ENCODE peak calls at places on chromosomes 3 and 15, in four cellular contexts. A, K, S and L are unnamed samples.

GRCh38 chr3:33826206-33826605 is 27.8 kb downstream of the PDCD6IP start:
- DNase-seq in A (no peak), K (no peak), S (no peak), L (no peak)

GRCh38 chr3:181913254-181913653 is 201.5 kb downstream of the SOX2 start:
- DNase-seq in A (no peak), K (no peak), S (no peak), L (no peak)

GRCh38 chr3:27134165-27134796 is 234.9 kb downstream of the NEK10 start:
- DNase-seq in A (peak; percentile 54), K (peak; percentile 77), S (peak; percentile 58), L (peak; percentile 42)

GRCh38 chr3:140441006-140441405 is 236.9 kb upstream of the TRIM42 start:
- DNase-seq in A (no peak), K (no peak), S (no peak), L (no peak)

GRCh38 chr3:100709840-100710235 is 544 bp downstream of the TFG start:
- DNase-seq in A (no peak), K (peak; percentile 92), S (peak; percentile 24), L (peak; percentile 38)

GRCh38 chr3:176357891-176358290 is 839.4 kb downstream of the TBL1XR1 start:
- DNase-seq in A (no peak), K (no peak), S (no peak), L (no peak)

GRCh38 chr15:99425666-99426301 is 140.0 kb upstream of the MEF2A start:
- DNase-seq in A (no peak), K (no peak), S (no peak), L (no peak)

GRCh38 chr3:113157408-113157980 is 53.9 kb upstream of the BOC start:
- DNase-seq in A (no peak), K (no peak), S (no peak), L (no peak)

GRCh38 chr15:39159833-39160232 is 421.0 kb upstream of the THBS1 start:
- DNase-seq in A (no peak), K (no peak), S (no peak), L (no peak)

GRCh38 chr3:155908086-155908485 is 37.6 kb downstream of the GMPS start:
- DNase-seq in A (no peak), K (no peak), S (no peak), L (no peak)
- TF ChIP-seq CTCF in A (no peak), K (no peak), S (no peak), L (no peak)

GRCh38 chr3:111277226-111277625 is 205.6 kb downstream of the NECTIN3 start:
- DNase-seq in A (no peak), K (peak; percentile 38), S (no peak), L (no peak)
- TF ChIP-seq CTCF in A (no peak), K (peak; percentile 45), S (no peak), L (no peak)

DNA sequence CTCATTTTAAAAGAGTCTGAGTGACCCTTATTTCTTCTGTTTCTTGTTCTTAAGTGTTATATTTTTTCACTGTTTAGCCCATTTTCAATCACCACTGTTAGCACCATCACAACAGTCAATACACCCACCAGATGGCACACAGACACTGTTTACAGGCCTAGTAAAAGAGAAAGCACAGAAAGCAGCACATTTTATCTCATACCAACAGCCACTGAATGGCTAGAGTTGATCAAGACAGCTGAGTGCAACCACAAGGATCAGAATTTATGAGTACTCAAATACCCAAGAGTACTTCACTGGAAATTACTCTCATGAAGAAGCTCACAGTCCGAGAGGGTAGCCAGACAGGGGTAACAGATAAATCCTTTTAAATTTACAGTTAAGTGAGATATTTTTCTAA is 127.0 kb downstream of the TFDP2 start:
- DNase-seq in A (no peak), K (no peak), S (peak; percentile 26), L (peak; percentile 47)
- TF ChIP-seq CTCF in A (no peak), K (no peak), S (peak; percentile 58), L (no peak)

GRCh38 chr15:79031201-79031600 is 59.4 kb downstream of the RASGRF1 start:
- DNase-seq in A (no peak), K (no peak), S (no peak), L (no peak)

GRCh38 chr15:79028411-79028964 is 62.1 kb downstream of the RASGRF1 start:
- DNase-seq in A (peak; percentile 52), K (peak; percentile 56), S (peak; percentile 73), L (peak; percentile 80)

GRCh38 chr15:79031821-79032220 is 58.8 kb downstream of the RASGRF1 start:
- DNase-seq in A (no peak), K (no peak), S (no peak), L (no peak)

GRCh38 chr15:79032656-79033055 is 57.9 kb downstream of the RASGRF1 start:
- DNase-seq in A (no peak), K (no peak), S (no peak), L (no peak)

DNA sequence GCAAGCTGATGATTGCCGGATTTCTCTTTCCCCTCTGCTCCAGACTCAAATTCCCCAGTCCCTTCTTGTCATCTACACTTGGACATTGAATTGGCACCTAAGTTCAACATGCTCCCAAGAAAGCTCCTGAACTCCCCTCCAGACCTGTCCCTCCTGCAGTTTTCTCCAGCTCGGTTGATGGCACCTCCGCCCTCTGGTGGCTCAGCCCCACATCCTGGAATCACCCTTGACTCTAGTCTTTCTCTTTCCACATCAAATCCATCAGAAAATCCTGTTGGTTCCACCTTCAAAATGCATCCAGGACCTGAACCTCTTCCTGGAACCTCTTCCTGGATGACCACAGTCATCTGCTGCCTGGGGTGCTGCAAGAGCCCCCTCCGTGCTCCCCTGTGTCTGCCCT is 60.1 kb downstream of the RASGRF1 start:
- DNase-seq in A (no peak), K (no peak), S (no peak), L (no peak)
- TF ChIP-seq CTCF in A (no peak), K (peak; percentile 2), S (no peak), L (no peak)

DNA sequence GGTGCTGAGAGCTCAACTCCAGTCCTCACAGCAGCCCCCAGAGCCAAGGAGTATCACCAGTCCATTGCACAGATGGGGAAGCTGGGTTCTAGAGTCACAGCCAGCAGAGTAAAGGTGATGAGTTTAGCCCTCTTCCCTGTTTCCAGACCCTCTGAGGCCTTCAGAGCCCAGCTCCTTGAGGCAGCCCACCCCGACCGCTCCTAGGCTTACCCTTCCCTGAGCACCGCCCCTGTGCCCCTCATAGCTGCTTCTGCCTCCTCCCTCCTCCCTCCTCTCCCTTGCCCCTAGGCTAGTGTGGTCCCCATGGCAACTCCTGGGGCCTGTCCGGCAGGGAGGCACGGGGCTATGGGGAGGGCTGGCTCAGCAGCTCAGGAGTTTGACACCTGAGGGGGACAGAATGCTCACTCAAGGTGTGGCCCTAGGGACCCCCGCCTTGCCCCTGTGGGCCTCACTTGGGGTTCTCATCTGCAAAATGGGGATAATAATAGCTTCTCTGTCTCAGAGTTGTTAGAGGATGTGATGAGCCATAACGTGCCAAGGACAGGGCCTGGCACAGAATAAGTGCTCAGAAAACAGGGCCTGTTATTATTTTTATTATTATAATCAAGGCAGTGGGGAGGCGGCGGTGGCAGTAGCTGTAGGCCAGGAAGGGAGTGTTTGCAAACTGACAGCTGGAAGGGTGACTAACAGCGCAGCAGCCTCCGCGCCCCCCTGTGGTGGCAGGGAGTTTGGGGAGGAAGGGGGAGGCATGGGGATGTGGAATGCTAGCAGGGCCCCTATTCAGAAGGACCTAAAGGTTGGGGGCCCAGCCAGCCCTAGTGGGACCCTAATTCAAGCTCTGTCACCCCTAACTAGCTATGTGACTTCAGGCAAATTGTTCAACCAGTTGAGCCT is 11.5 kb downstream of the CSK start:
- DNase-seq in A (no peak), K (no peak), S (no peak), L (no peak)
- TF ChIP-seq CTCF in A (no peak), K (peak; percentile 37), S (peak; percentile 63), L (peak; percentile 56)

DNA sequence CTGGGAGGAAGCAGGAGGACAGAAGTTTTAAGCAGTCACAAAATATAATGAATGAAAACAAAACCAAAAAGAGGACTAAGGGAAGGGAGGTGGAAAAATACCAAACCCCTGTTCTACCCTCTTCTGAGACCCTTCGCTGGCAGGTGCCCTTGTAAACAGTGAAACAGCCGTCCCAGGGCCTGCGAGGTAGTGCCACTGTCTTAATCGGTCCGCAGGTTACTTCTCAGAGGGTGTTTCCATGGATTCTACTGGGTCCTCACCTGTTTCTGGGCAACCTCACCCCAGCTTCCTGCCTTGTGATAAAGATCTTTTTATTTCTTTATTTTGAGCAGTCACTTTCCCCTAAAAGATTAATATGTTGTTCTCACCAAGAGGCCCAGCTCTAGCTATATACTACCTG is 65.3 kb downstream of the SLC30A4 start:
- DNase-seq in A (no peak), K (no peak), S (peak; percentile 42), L (peak; percentile 50)
- TF ChIP-seq CTCF in A (no peak), K (no peak), S (no peak), L (no peak)

GRCh38 chr3:108178676-108179075 is 43.5 kb downstream of the IFT57 start:
- DNase-seq in A (no peak), K (no peak), S (no peak), L (no peak)

GRCh38 chr3:108183178-108183577 is 39.0 kb downstream of the IFT57 start:
- DNase-seq in A (no peak), K (no peak), S (no peak), L (no peak)

GRCh38 chr3:108181172-108181571 is 41.1 kb downstream of the IFT57 start:
- DNase-seq in A (no peak), K (no peak), S (no peak), L (no peak)

GRCh38 chr3:108182339-108182738 is 39.9 kb downstream of the IFT57 start:
- DNase-seq in A (no peak), K (no peak), S (no peak), L (no peak)

DNA sequence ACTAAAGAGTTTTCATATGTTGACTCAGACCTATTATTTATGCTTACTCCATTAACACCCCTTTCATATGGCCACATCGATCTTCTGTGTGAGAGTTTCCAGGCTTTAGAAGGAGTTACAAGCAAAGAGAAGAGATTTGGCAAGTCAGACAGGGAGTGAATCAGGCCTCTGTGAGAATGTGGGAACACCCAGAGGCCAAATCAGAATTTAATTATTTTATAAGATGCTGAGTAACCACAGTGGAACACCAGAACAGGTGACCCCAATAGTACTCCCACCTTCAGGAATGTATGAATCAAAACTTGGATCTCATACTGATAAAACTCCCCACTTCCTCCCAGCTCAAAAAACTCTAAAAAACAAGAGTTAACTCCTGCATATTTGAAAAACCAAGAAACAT is 42.0 kb downstream of the IFT57 start:
- DNase-seq in A (no peak), K (no peak), S (no peak), L (no peak)
- TF ChIP-seq CTCF in A (no peak), K (no peak), S (no peak), L (no peak)

GRCh38 chr3:54999159-54999558 is 71.3 kb upstream of the LRTM1 start:
- DNase-seq in A (no peak), K (peak; percentile 26), S (no peak), L (no peak)
- TF ChIP-seq CTCF in A (no peak), K (peak; percentile 60), S (no peak), L (no peak)

GRCh38 chr15:49678655-49679054 is 57.8 kb downstream of the DTWD1 start:
- DNase-seq in A (no peak), K (no peak), S (no peak), L (no peak)

GRCh38 chr15:49674370-49674769 is 53.5 kb downstream of the DTWD1 start:
- DNase-seq in A (no peak), K (no peak), S (no peak), L (no peak)

GRCh38 chr15:49673861-49674260 is 53.0 kb downstream of the DTWD1 start:
- DNase-seq in A (no peak), K (no peak), S (no peak), L (no peak)

GRCh38 chr15:49669288-49669687 is 48.4 kb downstream of the DTWD1 start:
- DNase-seq in A (no peak), K (no peak), S (no peak), L (no peak)

DNA sequence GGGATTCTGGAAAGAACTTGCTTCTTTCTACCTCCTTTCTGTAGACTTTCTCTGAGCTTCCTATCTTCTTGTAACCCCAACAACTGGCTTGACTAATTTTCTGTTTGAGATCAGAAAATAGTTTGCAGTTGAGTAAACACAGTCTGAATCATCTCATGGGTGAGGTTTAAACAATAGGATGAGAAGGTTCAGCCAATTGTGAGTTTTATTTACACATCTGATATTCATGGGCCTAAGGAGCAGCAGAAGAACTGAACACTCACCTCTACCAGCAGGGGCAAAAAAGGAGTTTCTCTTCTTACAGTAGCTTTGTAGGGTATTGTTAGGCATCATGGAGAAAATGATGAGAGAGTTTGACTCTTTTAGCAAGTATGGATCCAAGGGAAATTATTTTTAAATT is 54.2 kb downstream of the DTWD1 start:
- DNase-seq in A (no peak), K (no peak), S (no peak), L (no peak)
- TF ChIP-seq CTCF in A (no peak), K (no peak), S (no peak), L (no peak)